ENCODE peak calls at places on chromosomes 6 and 20, in nine cellular contexts. One of them, this sample, is unnamed.

GRCh38 chr6:130366011-130366963 is at the start of gene TMEM200A:
- DNase-seq in kidney: peak; percentile 85
- DNase-seq in A549: peak; percentile 6
- DNase-seq in AG10803: peak; percentile 75
- DNase-seq in GM20000: peak; percentile 42
- DNase-seq in HFFc6: peak; percentile 36
- DNase-seq in foreskin fibroblast: peak; percentile 86
- DNase-seq in progenitor cell of endocrine pancreas: peak; percentile 60
- DNase-seq in cardiac fibroblast: peak; percentile 54
- DNase-seq in this sample: peak; percentile 78

GRCh38 chr6:89567635-89568390 is 70.7 kb downstream of the LYRM2 start:
- DNase-seq in foreskin fibroblast: no peak
- DNase-seq in AG10803: no peak
- DNase-seq in progenitor cell of endocrine pancreas: no peak
- DNase-seq in cardiac fibroblast: no peak
- DNase-seq in GM20000: no peak
- DNase-seq in A549: no peak
- DNase-seq in kidney: no peak
- DNase-seq in HFFc6: no peak
- DNase-seq in this sample: no peak

GRCh38 chr6:89536230-89536629 is 102.3 kb downstream of the LYRM2 start:
- DNase-seq in kidney: no peak
- DNase-seq in A549: no peak
- DNase-seq in HFFc6: no peak
- DNase-seq in cardiac fibroblast: no peak
- DNase-seq in AG10803: peak; percentile 1
- DNase-seq in GM20000: no peak
- DNase-seq in foreskin fibroblast: no peak
- DNase-seq in progenitor cell of endocrine pancreas: no peak
- DNase-seq in this sample: no peak

GRCh38 chr6:119306396-119306968 is 43.1 kb downstream of the MAN1A1 start:
- DNase-seq in HFFc6: no peak
- DNase-seq in A549: no peak
- DNase-seq in AG10803: no peak
- DNase-seq in GM20000: no peak
- DNase-seq in progenitor cell of endocrine pancreas: no peak
- DNase-seq in cardiac fibroblast: no peak
- DNase-seq in kidney: no peak
- DNase-seq in foreskin fibroblast: no peak
- DNase-seq in this sample: no peak

GRCh38 chr20:24665741-24666191 is 196.3 kb downstream of the SYNDIG1 start:
- DNase-seq in cardiac fibroblast: no peak
- DNase-seq in A549: no peak
- DNase-seq in AG10803: no peak
- DNase-seq in progenitor cell of endocrine pancreas: no peak
- DNase-seq in kidney: no peak
- DNase-seq in foreskin fibroblast: no peak
- DNase-seq in HFFc6: no peak
- DNase-seq in GM20000: no peak
- DNase-seq in this sample: peak; percentile 63

GRCh38 chr20:45300961-45301360 is 5.7 kb upstream of the RBPJL start:
- DNase-seq in A549: peak; percentile 71
- DNase-seq in cardiac fibroblast: peak; percentile 36
- DNase-seq in HFFc6: peak; percentile 32
- DNase-seq in GM20000: peak; percentile 68
- DNase-seq in foreskin fibroblast: no peak
- DNase-seq in progenitor cell of endocrine pancreas: peak; percentile 43
- DNase-seq in kidney: no peak
- DNase-seq in AG10803: no peak
- DNase-seq in this sample: no peak

GRCh38 chr6:7615611-7616383 is 25.8 kb downstream of the SNRNP48 start:
- DNase-seq in A549: peak; percentile 18
- DNase-seq in GM20000: peak; percentile 53
- DNase-seq in cardiac fibroblast: peak; percentile 82
- DNase-seq in kidney: no peak
- DNase-seq in foreskin fibroblast: no peak
- DNase-seq in HFFc6: peak; percentile 50
- DNase-seq in AG10803: peak; percentile 62
- DNase-seq in progenitor cell of endocrine pancreas: no peak
- DNase-seq in this sample: no peak

GRCh38 chr6:80331522-80331921 is 225.1 kb downstream of the BCKDHB start:
- DNase-seq in HFFc6: no peak
- DNase-seq in A549: no peak
- DNase-seq in foreskin fibroblast: no peak
- DNase-seq in kidney: no peak
- DNase-seq in AG10803: no peak
- DNase-seq in cardiac fibroblast: no peak
- DNase-seq in GM20000: no peak
- DNase-seq in progenitor cell of endocrine pancreas: no peak
- DNase-seq in this sample: no peak

GRCh38 chr6:148240463-148240845 is 102.2 kb upstream of the SASH1 start:
- DNase-seq in kidney: no peak
- DNase-seq in AG10803: peak; percentile 91
- DNase-seq in progenitor cell of endocrine pancreas: no peak
- DNase-seq in cardiac fibroblast: peak; percentile 79
- DNase-seq in GM20000: no peak
- DNase-seq in HFFc6: peak; percentile 64
- DNase-seq in foreskin fibroblast: peak; percentile 64
- DNase-seq in A549: no peak
- DNase-seq in this sample: no peak

GRCh38 chr6:2807342-2808090 is 34.1 kb downstream of the SERPINB1 start:
- DNase-seq in cardiac fibroblast: no peak
- DNase-seq in progenitor cell of endocrine pancreas: no peak
- DNase-seq in AG10803: no peak
- DNase-seq in kidney: no peak
- DNase-seq in HFFc6: no peak
- DNase-seq in A549: no peak
- DNase-seq in foreskin fibroblast: no peak
- DNase-seq in GM20000: no peak
- DNase-seq in this sample: no peak

GRCh38 chr6:112203577-112204349 is 50.6 kb downstream of the LAMA4 start:
- DNase-seq in kidney: no peak
- DNase-seq in AG10803: peak; percentile 78
- DNase-seq in A549: peak; percentile 12
- DNase-seq in HFFc6: peak; percentile 88
- DNase-seq in cardiac fibroblast: peak; percentile 97
- DNase-seq in progenitor cell of endocrine pancreas: no peak
- DNase-seq in foreskin fibroblast: peak; percentile 94
- DNase-seq in GM20000: no peak
- DNase-seq in this sample: no peak

GRCh38 chr20:62356948-62357667 is 10.0 kb downstream of the LAMA5 start:
- DNase-seq in GM20000: no peak
- DNase-seq in HFFc6: no peak
- DNase-seq in A549: no peak
- DNase-seq in kidney: peak; percentile 94
- DNase-seq in cardiac fibroblast: peak; percentile 87
- DNase-seq in foreskin fibroblast: peak; percentile 47
- DNase-seq in progenitor cell of endocrine pancreas: no peak
- DNase-seq in AG10803: no peak
- DNase-seq in this sample: no peak

GRCh38 chr20:59823860-59824259 is 109.6 kb downstream of the SYCP2 start:
- DNase-seq in cardiac fibroblast: no peak
- DNase-seq in progenitor cell of endocrine pancreas: no peak
- DNase-seq in kidney: no peak
- DNase-seq in HFFc6: no peak
- DNase-seq in A549: no peak
- DNase-seq in foreskin fibroblast: no peak
- DNase-seq in GM20000: no peak
- DNase-seq in AG10803: no peak
- DNase-seq in this sample: no peak

GRCh38 chr6:135759831-135760230 is 91.7 kb upstream of the PDE7B start:
- DNase-seq in AG10803: no peak
- DNase-seq in cardiac fibroblast: peak; percentile 52
- DNase-seq in kidney: no peak
- DNase-seq in foreskin fibroblast: no peak
- DNase-seq in progenitor cell of endocrine pancreas: no peak
- DNase-seq in HFFc6: no peak
- DNase-seq in A549: peak; percentile 10
- DNase-seq in GM20000: no peak
- DNase-seq in this sample: no peak

GRCh38 chr6:34391711-34392496 is 565 bp downstream of the NUDT3 start:
- DNase-seq in kidney: peak; percentile 89
- DNase-seq in cardiac fibroblast: peak; percentile 55
- DNase-seq in progenitor cell of endocrine pancreas: peak; percentile 55
- DNase-seq in HFFc6: peak; percentile 39
- DNase-seq in foreskin fibroblast: peak; percentile 29
- DNase-seq in A549: peak; percentile 38
- DNase-seq in GM20000: peak; percentile 63
- DNase-seq in AG10803: peak; percentile 41
- DNase-seq in this sample: peak; percentile 95

GRCh38 chr6:7424967-7425807 is 35.6 kb downstream of the RIOK1 start:
- DNase-seq in foreskin fibroblast: peak; percentile 6
- DNase-seq in AG10803: peak; percentile 66
- DNase-seq in A549: peak; percentile 29
- DNase-seq in kidney: no peak
- DNase-seq in HFFc6: peak; percentile 48
- DNase-seq in cardiac fibroblast: peak; percentile 80
- DNase-seq in progenitor cell of endocrine pancreas: no peak
- DNase-seq in GM20000: no peak
- DNase-seq in this sample: no peak

GRCh38 chr6:31058128-31058894 is 48.0 kb downstream of the MUC22 start:
- DNase-seq in kidney: no peak
- DNase-seq in progenitor cell of endocrine pancreas: no peak
- DNase-seq in foreskin fibroblast: peak; percentile 92
- DNase-seq in A549: peak; percentile 74
- DNase-seq in cardiac fibroblast: peak; percentile 96
- DNase-seq in HFFc6: peak; percentile 93
- DNase-seq in AG10803: peak; percentile 91
- DNase-seq in GM20000: no peak
- DNase-seq in this sample: no peak

GRCh38 chr20:49313271-49313670 is 35.4 kb upstream of the ZNFX1 start:
- DNase-seq in cardiac fibroblast: no peak
- DNase-seq in HFFc6: no peak
- DNase-seq in GM20000: no peak
- DNase-seq in kidney: no peak
- DNase-seq in foreskin fibroblast: no peak
- DNase-seq in A549: no peak
- DNase-seq in progenitor cell of endocrine pancreas: no peak
- DNase-seq in AG10803: no peak
- DNase-seq in this sample: no peak

GRCh38 chr6:167481527-167481926 is 156.6 kb downstream of the TTLL2 start:
- DNase-seq in progenitor cell of endocrine pancreas: no peak
- DNase-seq in kidney: no peak
- DNase-seq in GM20000: no peak
- DNase-seq in cardiac fibroblast: no peak
- DNase-seq in AG10803: no peak
- DNase-seq in HFFc6: no peak
- DNase-seq in foreskin fibroblast: no peak
- DNase-seq in A549: no peak
- DNase-seq in this sample: no peak

GRCh38 chr6:2866183-2866846 is 24.7 kb upstream of the SERPINB1 start:
- DNase-seq in A549: no peak
- DNase-seq in AG10803: no peak
- DNase-seq in GM20000: peak; percentile 61
- DNase-seq in foreskin fibroblast: no peak
- DNase-seq in HFFc6: no peak
- DNase-seq in cardiac fibroblast: no peak
- DNase-seq in kidney: no peak
- DNase-seq in progenitor cell of endocrine pancreas: no peak
- DNase-seq in this sample: no peak

GRCh38 chr6:141313986-141314385 is 818.7 kb upstream of the GJE1 start:
- DNase-seq in HFFc6: no peak
- DNase-seq in foreskin fibroblast: no peak
- DNase-seq in kidney: no peak
- DNase-seq in GM20000: no peak
- DNase-seq in A549: no peak
- DNase-seq in progenitor cell of endocrine pancreas: no peak
- DNase-seq in AG10803: no peak
- DNase-seq in cardiac fibroblast: no peak
- DNase-seq in this sample: no peak

GRCh38 chr6:141307309-141307998 is 825.3 kb upstream of the GJE1 start:
- DNase-seq in cardiac fibroblast: no peak
- DNase-seq in HFFc6: no peak
- DNase-seq in AG10803: no peak
- DNase-seq in GM20000: no peak
- DNase-seq in A549: no peak
- DNase-seq in kidney: no peak
- DNase-seq in progenitor cell of endocrine pancreas: no peak
- DNase-seq in foreskin fibroblast: no peak
- DNase-seq in this sample: no peak

GRCh38 chr6:141303907-141304306 is 828.8 kb upstream of the GJE1 start:
- DNase-seq in foreskin fibroblast: no peak
- DNase-seq in AG10803: no peak
- DNase-seq in progenitor cell of endocrine pancreas: no peak
- DNase-seq in A549: no peak
- DNase-seq in kidney: no peak
- DNase-seq in cardiac fibroblast: no peak
- DNase-seq in HFFc6: no peak
- DNase-seq in GM20000: no peak
- DNase-seq in this sample: no peak

GRCh38 chr6:141309295-141309694 is 823.4 kb upstream of the GJE1 start:
- DNase-seq in HFFc6: no peak
- DNase-seq in cardiac fibroblast: peak; percentile 41
- DNase-seq in GM20000: no peak
- DNase-seq in AG10803: peak; percentile 18
- DNase-seq in progenitor cell of endocrine pancreas: no peak
- DNase-seq in foreskin fibroblast: peak; percentile 47
- DNase-seq in kidney: no peak
- DNase-seq in A549: no peak
- DNase-seq in this sample: no peak
- TF ChIP-seq CTCF in HFFc6: peak; percentile 43
- TF ChIP-seq CTCF in cardiac fibroblast: peak; percentile 13
- TF ChIP-seq CTCF in GM20000: no peak
- TF ChIP-seq CTCF in AG10803: peak; percentile 17
- TF ChIP-seq CTCF in progenitor cell of endocrine pancreas: no peak
- TF ChIP-seq CTCF in foreskin fibroblast: no peak
- TF ChIP-seq CTCF in kidney: no peak
- TF ChIP-seq CTCF in A549: no peak
- TF ChIP-seq CTCF in this sample: no peak

GRCh38 chr6:166112580-166112979 is 55.1 kb downstream of the TBXT start:
- DNase-seq in AG10803: peak; percentile 91
- DNase-seq in A549: peak; percentile 86
- DNase-seq in progenitor cell of endocrine pancreas: no peak
- DNase-seq in cardiac fibroblast: peak; percentile 92
- DNase-seq in GM20000: no peak
- DNase-seq in foreskin fibroblast: no peak
- DNase-seq in HFFc6: peak; percentile 51
- DNase-seq in kidney: no peak
- DNase-seq in this sample: no peak
- TF ChIP-seq CTCF in AG10803: no peak
- TF ChIP-seq CTCF in A549: no peak
- TF ChIP-seq CTCF in progenitor cell of endocrine pancreas: no peak
- TF ChIP-seq CTCF in cardiac fibroblast: no peak
- TF ChIP-seq CTCF in GM20000: no peak
- TF ChIP-seq CTCF in foreskin fibroblast: no peak
- TF ChIP-seq CTCF in HFFc6: no peak
- TF ChIP-seq CTCF in kidney: no peak
- TF ChIP-seq CTCF in this sample: no peak

GRCh38 chr6:43509142-43509983 is 783 bp downstream of the LRRC73 start:
- DNase-seq in HFFc6: no peak
- DNase-seq in cardiac fibroblast: no peak
- DNase-seq in kidney: no peak
- DNase-seq in progenitor cell of endocrine pancreas: no peak
- DNase-seq in foreskin fibroblast: no peak
- DNase-seq in AG10803: no peak
- DNase-seq in A549: no peak
- DNase-seq in GM20000: no peak
- DNase-seq in this sample: no peak
- TF ChIP-seq CTCF in HFFc6: peak; percentile 39
- TF ChIP-seq CTCF in cardiac fibroblast: no peak
- TF ChIP-seq CTCF in kidney: no peak
- TF ChIP-seq CTCF in progenitor cell of endocrine pancreas: no peak
- TF ChIP-seq CTCF in foreskin fibroblast: no peak
- TF ChIP-seq CTCF in AG10803: no peak
- TF ChIP-seq CTCF in A549: no peak
- TF ChIP-seq CTCF in GM20000: no peak
- TF ChIP-seq CTCF in this sample: no peak

GRCh38 chr6:36443951-36444428 is 1.2 kb downstream of the KCTD20 start:
- DNase-seq in foreskin fibroblast: no peak
- DNase-seq in cardiac fibroblast: peak; percentile 37
- DNase-seq in AG10803: no peak
- DNase-seq in HFFc6: peak; percentile 15
- DNase-seq in progenitor cell of endocrine pancreas: no peak
- DNase-seq in A549: peak; percentile 56
- DNase-seq in kidney: no peak
- DNase-seq in GM20000: peak; percentile 34
- DNase-seq in this sample: no peak
- TF ChIP-seq CTCF in foreskin fibroblast: peak; percentile 5
- TF ChIP-seq CTCF in cardiac fibroblast: peak; percentile 10
- TF ChIP-seq CTCF in AG10803: peak; percentile 10
- TF ChIP-seq CTCF in HFFc6: peak; percentile 45
- TF ChIP-seq CTCF in progenitor cell of endocrine pancreas: peak; percentile 43
- TF ChIP-seq CTCF in A549: peak; percentile 27
- TF ChIP-seq CTCF in kidney: no peak
- TF ChIP-seq CTCF in GM20000: peak; percentile 19
- TF ChIP-seq CTCF in this sample: peak; percentile 51

This sample was measured in chondrocyte.